ENCODE peak calls at places on chromosomes 3 and 15, in seven cellular contexts. Q is H7, T is neuronal stem cell, K is mesenchymal stem cell, D is body of pancreas, C is esophagus squamous epithelium, H is cardiac fibroblast. A is an unnamed sample.

GRCh38 chr15:89845305-89845893 is 30.7 kb upstream of the ANPEP start:
- DNase-seq in Q (no peak), T (no peak), K (peak; percentile 90), D (no peak), C (no peak), H (peak; percentile 90), A (no peak)

GRCh38 chr3:174016186-174016585 is 618.6 kb downstream of the NLGN1 start:
- DNase-seq in Q (no peak), T (no peak), K (peak; percentile 64), D (no peak), C (no peak), H (peak; percentile 37), A (no peak)

GRCh38 chr15:63928185-63928852 is 94.6 kb upstream of the HERC1 start:
- DNase-seq in Q (no peak), T (no peak), K (no peak), D (no peak), C (no peak), H (no peak), A (no peak)

GRCh38 chr3:19267040-19267439 is 118.7 kb downstream of the KCNH8 start:
- DNase-seq in Q (peak; percentile 27), T (peak; percentile 36), K (no peak), D (no peak), C (no peak), H (no peak), A (no peak)

GRCh38 chr15:58393196-58393790 is 38.5 kb upstream of the LIPC start:
- DNase-seq in Q (no peak), T (no peak), K (peak; percentile 50), D (no peak), C (no peak), H (no peak), A (no peak)

GRCh38 chr3:136883967-136884720 is 22.1 kb downstream of the NCK1 start:
- DNase-seq in Q (no peak), T (no peak), K (no peak), D (no peak), C (no peak), H (no peak), A (no peak)

GRCh38 chr15:47576921-47577474 is 140.3 kb upstream of the SEMA6D start:
- DNase-seq in Q (no peak), T (no peak), K (peak; percentile 16), D (no peak), C (no peak), H (peak; percentile 21), A (no peak)

GRCh38 chr15:25690673-25691543 is 172.2 kb downstream of the ATP10A start:
- DNase-seq in Q (no peak), T (no peak), K (no peak), D (no peak), C (no peak), H (peak; percentile 53), A (no peak)

GRCh38 chr15:96038650-96039049 is 291.9 kb upstream of the NR2F2 start:
- DNase-seq in Q (no peak), T (no peak), K (peak; percentile 37), D (no peak), C (no peak), H (no peak), A (no peak)

GRCh38 chr3:148955544-148956346 is 35.6 kb upstream of the GYG1 start:
- DNase-seq in Q (peak; percentile 40), T (peak; percentile 43), K (peak; percentile 90), D (peak; percentile 60), C (no peak), H (peak; percentile 96), A (peak; percentile 16)

GRCh38 chr3:159830523-159831151 is 158.0 kb upstream of the IL12A start:
- DNase-seq in Q (no peak), T (no peak), K (peak; percentile 62), D (no peak), C (no peak), H (no peak), A (no peak)

GRCh38 chr3:47512416-47513124 is 942 bp downstream of the ELP6 start:
- DNase-seq in Q (peak; percentile 52), T (no peak), K (peak; percentile 43), D (peak; percentile 33), C (no peak), H (peak; percentile 24), A (no peak)

GRCh38 chr3:196789773-196790419 is 50.2 kb downstream of the PAK2 start:
- DNase-seq in Q (no peak), T (no peak), K (no peak), D (no peak), C (no peak), H (no peak), A (no peak)

GRCh38 chr3:134699141-134699711 is 48.4 kb upstream of the KY start:
- DNase-seq in Q (no peak), T (no peak), K (no peak), D (no peak), C (no peak), H (no peak), A (no peak)

GRCh38 chr3:156311930-156312329 is 191.6 kb downstream of the KCNAB1 start:
- DNase-seq in Q (no peak), T (no peak), K (no peak), D (no peak), C (no peak), H (no peak), A (no peak)

GRCh38 chr3:24722106-24722505 is 227.5 kb upstream of the THRB start:
- DNase-seq in Q (no peak), T (no peak), K (no peak), D (no peak), C (no peak), H (no peak), A (no peak)

GRCh38 chr3:34419801-34420200 is 621.4 kb downstream of the PDCD6IP start:
- DNase-seq in Q (peak; percentile 50), T (peak; percentile 41), K (no peak), D (no peak), C (no peak), H (no peak), A (no peak)

GRCh38 chr15:22980189-22981136 is at the start of gene CYFIP1:
- DNase-seq in Q (peak; percentile 95), T (peak; percentile 66), K (peak; percentile 90), D (peak; percentile 89), C (no peak), H (peak; percentile 89), A (peak; percentile 35)

GRCh38 chr3:17805461-17805940 is 63.1 kb upstream of the TBC1D5 start:
- DNase-seq in Q (no peak), T (no peak), K (no peak), D (no peak), C (no peak), H (no peak), A (no peak)

GRCh38 chr15:47737424-47737823 is 20.1 kb downstream of the SEMA6D start:
- DNase-seq in Q (no peak), T (no peak), K (peak; percentile 37), D (no peak), C (no peak), H (peak; percentile 25), A (no peak)

GRCh38 chr15:73881539-73882320 is 8.4 kb downstream of the TBC1D21 start:
- DNase-seq in Q (no peak), T (no peak), K (no peak), D (no peak), C (no peak), H (no peak), A (peak; percentile 28)

GRCh38 chr3:12286504-12286903 is 2.4 kb upstream of the PPARG start:
- DNase-seq in Q (no peak), T (no peak), K (no peak), D (no peak), C (no peak), H (no peak), A (no peak)

GRCh38 chr3:12288466-12289129 is at the start of gene PPARG:
- DNase-seq in Q (peak; percentile 72), T (peak; percentile 33), K (peak; percentile 27), D (peak; percentile 12), C (no peak), H (peak; percentile 68), A (no peak)

GRCh38 chr3:12287727-12288465 is 974 bp upstream of the PPARG start:
- DNase-seq in Q (peak; percentile 82), T (peak; percentile 44), K (peak; percentile 34), D (peak; percentile 22), C (no peak), H (peak; percentile 67), A (no peak)

GRCh38 chr3:12286927-12287726 is 1.7 kb upstream of the PPARG start:
- DNase-seq in Q (no peak), T (no peak), K (peak; percentile 14), D (no peak), C (no peak), H (peak; percentile 29), A (peak; percentile 66)

DNA sequence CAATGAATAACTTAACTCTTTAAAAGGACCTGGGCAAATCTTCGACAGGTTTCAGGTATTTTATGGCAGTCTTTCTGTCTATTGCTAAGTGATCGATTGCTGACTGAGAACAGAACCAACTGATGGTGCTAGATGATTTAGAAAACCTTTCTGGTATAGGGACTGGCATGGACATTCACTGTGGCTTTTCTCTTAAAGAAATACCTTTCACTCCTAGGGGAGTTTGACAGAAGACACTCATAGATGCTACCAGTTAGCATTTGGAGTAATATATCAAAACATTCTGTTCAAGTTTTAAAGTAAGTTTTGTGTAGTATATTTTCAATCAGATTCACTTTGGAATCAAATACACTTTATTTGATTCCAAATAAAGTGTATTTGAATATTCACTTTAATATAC is 692 bp downstream of the PPARG start:
- DNase-seq in Q (no peak), T (no peak), K (no peak), D (no peak), C (no peak), H (no peak), A (no peak)
- H3K4me3 ChIP-seq in Q (no peak overlapping the region), T (no peak overlapping the region), K (peak overlapping the region; percentile 93), D (no peak overlapping the region), C (no peak overlapping the region), H (peak overlapping the region; percentile 83), A (no peak overlapping the region)

GRCh38 chr15:91694131-91694828 is 159.2 kb upstream of the SLCO3A1 start:
- DNase-seq in Q (no peak), T (no peak), K (no peak), D (no peak), C (no peak), H (peak; percentile 77), A (no peak)
- H3K4me3 ChIP-seq in Q (no peak overlapping the region), T (no peak overlapping the region), K (peak overlapping the region; percentile 61), D (no peak overlapping the region), C (peak overlapping the region; percentile 34), H (peak overlapping the region; percentile 34), A (no peak overlapping the region)

GRCh38 chr3:40453933-40454332 is 3.2 kb upstream of the RPL14 start:
- DNase-seq in Q (no peak), T (no peak), K (no peak), D (no peak), C (no peak), H (no peak), A (no peak)
- H3K4me3 ChIP-seq in Q (peak overlapping the region; percentile 38), T (no peak overlapping the region), K (peak overlapping the region; percentile 84), D (no peak overlapping the region), C (peak overlapping the region; percentile 84), H (peak overlapping the region; percentile 86), A (peak overlapping the region; percentile 68)

GRCh38 chr15:68646751-68647150 is 68.0 kb downstream of the CORO2B start:
- DNase-seq in Q (peak; percentile 18), T (no peak), K (no peak), D (no peak), C (no peak), H (no peak), A (no peak)

GRCh38 chr15:68643216-68643830 is 64.5 kb downstream of the CORO2B start:
- DNase-seq in Q (no peak), T (no peak), K (no peak), D (no peak), C (no peak), H (no peak), A (peak; percentile 50)

GRCh38 chr15:68644996-68645395 is 66.2 kb downstream of the CORO2B start:
- DNase-seq in Q (no peak), T (no peak), K (no peak), D (no peak), C (no peak), H (no peak), A (no peak)

GRCh38 chr15:68644088-68644904 is 65.5 kb downstream of the CORO2B start:
- DNase-seq in Q (peak; percentile 31), T (no peak), K (peak; percentile 81), D (no peak), C (no peak), H (peak; percentile 81), A (no peak)

GRCh38 chr15:68646156-68646555 is 67.4 kb downstream of the CORO2B start:
- DNase-seq in Q (peak; percentile 15), T (no peak), K (no peak), D (no peak), C (no peak), H (no peak), A (no peak)
- H3K4me3 ChIP-seq in Q (no peak overlapping the region), T (no peak overlapping the region), K (no peak overlapping the region), D (no peak overlapping the region), C (no peak overlapping the region), H (no peak overlapping the region), A (no peak overlapping the region)